ENCODE peak calls at places on chromosomes 1 and 21, in four cellular contexts. P, Q, L and F are unnamed samples.

GRCh38 chr1:232767381-232768074 is 37.7 kb upstream of the MAP10 start:
- DNase-seq in Q (peak), P (no peak), L (no peak), F (no peak)

GRCh38 chr1:36034692-36035091 is 49.2 kb upstream of the TEKT2 start:
- DNase-seq in L (no peak), Q (no peak), P (no peak), F (no peak)

GRCh38 chr1:205355054-205355453 is 1.7 kb downstream of the KLHDC8A start:
- DNase-seq in Q (no peak), P (no peak), L (no peak), F (no peak)

GRCh38 chr1:234327577-234328164 is 45.6 kb upstream of the COA6 start:
- DNase-seq in P (no peak), L (no peak), Q (no peak), F (no peak)

GRCh38 chr1:3629561-3630160 is 4.8 kb downstream of the TPRG1L start:
- DNase-seq in Q (no peak), L (no peak), P (no peak), F (no peak)

GRCh38 chr1:111738436-111739221 is 566 bp downstream of the INKA2 start:
- DNase-seq in L (peak), P (peak), Q (peak), F (peak)

GRCh38 chr1:179702923-179703322 is 40.2 kb upstream of the FAM163A start:
- DNase-seq in Q (no peak), P (no peak), L (no peak), F (no peak)

GRCh38 chr1:33096358-33097005 is 15.5 kb downstream of the AZIN2 start:
- DNase-seq in Q (no peak), P (no peak), L (no peak), F (no peak)

GRCh38 chr1:2474104-2474787 is 1.8 kb upstream of the PLCH2 start:
- DNase-seq in L (no peak), P (no peak), Q (no peak), F (no peak)

GRCh38 chr1:59414406-59415133 is 117.7 kb downstream of the FGGY start:
- DNase-seq in L (no peak), P (no peak), Q (no peak), F (no peak)

GRCh38 chr1:3761296-3762010 is 9.2 kb downstream of the CCDC27 start:
- DNase-seq in L (no peak), Q (no peak), P (no peak), F (no peak)

GRCh38 chr1:67722292-67722944 is 37.4 kb downstream of the GADD45A start:
- DNase-seq in L (no peak), Q (no peak), P (no peak), F (no peak)

GRCh38 chr1:210647406-210648333 is 319.0 kb downstream of the HHAT start:
- DNase-seq in P (no peak), Q (no peak), L (no peak), F (no peak)

GRCh38 chr1:220734571-220735326 is 13.4 kb upstream of the MTARC2 start:
- DNase-seq in P (no peak), Q (no peak), L (no peak), F (no peak)

GRCh38 chr1:17891205-17892110 is 136.3 kb downstream of the ACTL8 start:
- DNase-seq in L (no peak), Q (no peak), P (no peak), F (no peak)

GRCh38 chr1:113353581-113353980 is 36.7 kb upstream of the MAGI3 start:
- DNase-seq in Q (no peak), P (no peak), L (no peak), F (no peak)

GRCh38 chr1:14612281-14612680 is 13.8 kb downstream of the KAZN start:
- DNase-seq in P (no peak), Q (no peak), L (no peak), F (no peak)

GRCh38 chr1:245575710-245576109 is 420.9 kb downstream of the KIF26B start:
- DNase-seq in Q (no peak), P (no peak), L (no peak), F (no peak)

DNA sequence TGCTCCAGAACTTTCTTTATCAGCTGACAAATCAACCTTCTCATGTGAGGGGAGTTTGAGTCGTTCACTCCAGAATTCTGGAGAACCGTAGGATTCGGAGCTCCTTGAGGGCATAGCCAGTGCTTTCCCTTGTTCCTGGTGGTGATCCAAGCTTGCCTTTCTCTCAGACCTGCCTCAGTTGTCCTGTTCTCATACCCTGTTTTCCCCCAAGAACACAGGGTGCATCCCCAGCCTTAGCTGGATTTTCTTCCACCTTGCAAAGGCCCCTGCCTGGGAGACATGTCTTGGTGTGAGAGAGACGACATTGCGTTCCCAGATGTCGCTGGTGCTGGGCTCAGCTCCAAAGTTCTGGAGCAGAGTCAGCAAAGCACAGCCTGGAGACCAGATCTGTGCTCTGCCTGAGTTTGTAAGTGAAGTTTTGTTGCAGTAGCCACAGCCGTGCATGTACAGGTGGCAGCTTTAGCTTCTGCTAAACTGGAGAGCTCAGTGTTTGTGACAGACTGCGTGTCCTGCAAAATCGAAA is 40.0 kb downstream of the ABCG1 start:
- DNase-seq in Q (no peak), L (no peak), P (no peak), F (no peak)
- TF ChIP-seq CTCF in Q (no peak), L (no peak), P (no peak), F (no peak)

GRCh38 chr1:90443340-90443739 is 273.8 kb downstream of the BARHL2 start:
- DNase-seq in L (no peak), P (no peak), Q (no peak), F (no peak)
- TF ChIP-seq CTCF in L (no peak), P (no peak), Q (no peak), F (no peak)

DNA sequence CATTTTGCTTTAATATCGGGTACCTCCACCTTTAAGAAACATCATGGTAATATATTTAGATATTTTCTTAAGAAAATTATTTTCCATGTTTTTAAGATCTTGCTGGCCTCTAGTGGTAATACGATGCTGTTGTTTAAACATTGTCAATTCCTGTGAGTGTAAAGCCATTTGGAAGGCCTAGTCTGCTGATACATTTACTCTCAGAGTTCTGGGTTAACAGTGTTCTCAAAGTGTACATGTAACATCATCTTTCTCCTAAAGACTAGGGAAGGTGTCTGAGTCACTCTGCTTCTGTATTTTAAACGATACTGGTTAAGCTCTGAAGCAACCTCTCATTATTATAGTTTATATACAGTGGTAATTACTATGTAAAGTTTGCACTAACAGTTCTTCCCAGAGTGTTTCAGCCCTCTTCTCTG is 189.1 kb downstream of the RASAL2 start:
- DNase-seq in P (no peak), L (no peak), Q (peak), F (no peak)
- TF ChIP-seq CTCF in P (no peak), L (no peak), Q (peak), F (no peak)

DNA sequence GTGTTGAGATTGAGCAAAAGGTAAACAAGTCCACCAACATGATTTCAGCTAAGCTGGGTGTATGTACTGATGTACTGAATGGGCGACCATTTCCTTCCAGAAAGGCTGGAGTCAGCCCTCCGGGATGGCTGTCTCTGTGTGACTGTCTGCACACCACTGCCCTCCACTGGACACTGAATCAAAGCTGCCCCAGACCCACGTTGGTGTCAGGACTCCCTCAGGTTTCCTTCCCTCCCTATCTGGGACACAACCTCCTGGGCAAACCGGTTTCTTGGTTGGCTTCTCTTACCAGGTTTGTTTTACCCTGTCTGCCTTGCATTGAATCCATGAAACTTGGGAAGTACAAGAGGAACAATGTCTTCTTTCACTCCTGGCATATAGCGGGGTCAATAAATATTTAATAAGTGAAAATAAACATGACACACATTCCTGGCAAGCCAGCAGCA is 5.3 kb upstream of the SRP9 start:
- DNase-seq in Q (peak), L (peak), P (no peak), F (no peak)
- TF ChIP-seq CTCF in Q (peak), L (peak), P (peak), F (no peak)